ENCODE peak calls at places on chromosomes 5 and 9, in six cellular contexts. One of them, this sample, is unnamed. For H3K4me1, the result is how much of the 10 kb centered on the place peaks cover.

GRCh38 chr5:26940981-26941380 is 97.4 kb downstream of the CDH9 start:
- DNase-seq in stomach: no peak
- DNase-seq in heart left ventricle: no peak
- DNase-seq in psoas muscle: no peak
- DNase-seq in CD4-positive, alpha-beta memory T cell: no peak
- DNase-seq in A549: no peak
- DNase-seq in this sample: no peak

GRCh38 chr9:764986-765385 is 76.5 kb upstream of the DMRT1 start:
- DNase-seq in stomach: no peak
- DNase-seq in heart left ventricle: no peak
- DNase-seq in psoas muscle: no peak
- DNase-seq in CD4-positive, alpha-beta memory T cell: no peak
- DNase-seq in A549: no peak
- DNase-seq in this sample: no peak

GRCh38 chr5:146560205-146560812 is 44.3 kb upstream of the GPR151 start:
- DNase-seq in stomach: no peak
- DNase-seq in heart left ventricle: no peak
- DNase-seq in psoas muscle: no peak
- DNase-seq in CD4-positive, alpha-beta memory T cell: no peak
- DNase-seq in A549: no peak
- DNase-seq in this sample: no peak

GRCh38 chr9:132147839-132148238 is 14.0 kb upstream of the NTNG2 start:
- DNase-seq in stomach: no peak
- DNase-seq in heart left ventricle: no peak
- DNase-seq in psoas muscle: no peak
- DNase-seq in CD4-positive, alpha-beta memory T cell: no peak
- DNase-seq in A549: no peak
- DNase-seq in this sample: no peak

GRCh38 chr9:114805670-114806551 is at the start of gene TNFSF15:
- DNase-seq in stomach: peak
- DNase-seq in heart left ventricle: peak
- DNase-seq in psoas muscle: peak
- DNase-seq in CD4-positive, alpha-beta memory T cell: no peak
- DNase-seq in A549: peak
- DNase-seq in this sample: no peak

GRCh38 chr9:83472764-83473163 is 65.4 kb downstream of the FRMD3 start:
- DNase-seq in stomach: no peak
- DNase-seq in heart left ventricle: no peak
- DNase-seq in psoas muscle: no peak
- DNase-seq in CD4-positive, alpha-beta memory T cell: no peak
- DNase-seq in A549: no peak
- DNase-seq in this sample: no peak

GRCh38 chr5:100902406-100903035 is 561 bp downstream of the ST8SIA4 start:
- DNase-seq in stomach: no peak
- DNase-seq in heart left ventricle: no peak
- DNase-seq in psoas muscle: no peak
- DNase-seq in CD4-positive, alpha-beta memory T cell: peak
- DNase-seq in A549: peak
- DNase-seq in this sample: no peak

GRCh38 chr5:149125386-149125891 is 15.9 kb upstream of the ABLIM3 start:
- DNase-seq in stomach: peak
- DNase-seq in heart left ventricle: no peak
- DNase-seq in psoas muscle: no peak
- DNase-seq in CD4-positive, alpha-beta memory T cell: no peak
- DNase-seq in A549: no peak
- DNase-seq in this sample: no peak

GRCh38 chr5:118952992-118953651 is 35.2 kb downstream of the DTWD2 start:
- DNase-seq in stomach: no peak
- DNase-seq in heart left ventricle: no peak
- DNase-seq in psoas muscle: no peak
- DNase-seq in CD4-positive, alpha-beta memory T cell: no peak
- DNase-seq in A549: no peak
- DNase-seq in this sample: no peak

GRCh38 chr9:134944351-134944802 is 26.7 kb upstream of the FCN1 start:
- DNase-seq in stomach: no peak
- DNase-seq in heart left ventricle: no peak
- DNase-seq in psoas muscle: no peak
- DNase-seq in CD4-positive, alpha-beta memory T cell: no peak
- DNase-seq in A549: no peak
- DNase-seq in this sample: no peak

GRCh38 chr5:62043289-62044274 is 262.4 kb upstream of the KIF2A start:
- DNase-seq in stomach: no peak
- DNase-seq in heart left ventricle: no peak
- DNase-seq in psoas muscle: no peak
- DNase-seq in CD4-positive, alpha-beta memory T cell: no peak
- DNase-seq in A549: no peak
- DNase-seq in this sample: no peak

GRCh38 chr5:109825450-109825849 is 135.7 kb downstream of the MAN2A1 start:
- DNase-seq in stomach: no peak
- DNase-seq in heart left ventricle: no peak
- DNase-seq in psoas muscle: no peak
- DNase-seq in CD4-positive, alpha-beta memory T cell: no peak
- DNase-seq in A549: peak
- DNase-seq in this sample: no peak

GRCh38 chr9:39588056-39588814 is 232.8 kb downstream of the SPATA31A1 start:
- DNase-seq in stomach: no peak
- DNase-seq in heart left ventricle: no peak
- DNase-seq in psoas muscle: no peak
- DNase-seq in CD4-positive, alpha-beta memory T cell: no peak
- DNase-seq in A549: peak
- DNase-seq in this sample: no peak

GRCh38 chr5:38258037-38258318 is 381 bp upstream of the EGFLAM start:
- DNase-seq in stomach: no peak
- DNase-seq in heart left ventricle: no peak
- DNase-seq in psoas muscle: no peak
- DNase-seq in CD4-positive, alpha-beta memory T cell: no peak
- DNase-seq in A549: no peak
- DNase-seq in this sample: no peak

GRCh38 chr5:39024884-39025283 is 49.3 kb downstream of the RICTOR start:
- DNase-seq in stomach: no peak
- DNase-seq in heart left ventricle: no peak
- DNase-seq in psoas muscle: no peak
- DNase-seq in CD4-positive, alpha-beta memory T cell: no peak
- DNase-seq in A549: no peak
- DNase-seq in this sample: no peak

GRCh38 chr5:20109326-20109725 is 121.3 kb upstream of the CDH18 start:
- DNase-seq in stomach: no peak
- DNase-seq in heart left ventricle: no peak
- DNase-seq in psoas muscle: no peak
- DNase-seq in CD4-positive, alpha-beta memory T cell: no peak
- DNase-seq in A549: no peak
- DNase-seq in this sample: no peak

GRCh38 chr9:96057155-96057554 is 181.7 kb downstream of the ERCC6L2 start:
- DNase-seq in stomach: no peak
- DNase-seq in heart left ventricle: no peak
- DNase-seq in psoas muscle: no peak
- DNase-seq in CD4-positive, alpha-beta memory T cell: no peak
- DNase-seq in A549: no peak
- DNase-seq in this sample: no peak

GRCh38 chr5:78669331-78669730 is 20.8 kb upstream of the LHFPL2 start:
- DNase-seq in stomach: no peak
- DNase-seq in heart left ventricle: no peak
- DNase-seq in psoas muscle: no peak
- DNase-seq in CD4-positive, alpha-beta memory T cell: no peak
- DNase-seq in A549: no peak
- DNase-seq in this sample: no peak

GRCh38 chr5:78666041-78666444 is 17.5 kb upstream of the LHFPL2 start:
- DNase-seq in stomach: no peak
- DNase-seq in heart left ventricle: no peak
- DNase-seq in psoas muscle: no peak
- DNase-seq in CD4-positive, alpha-beta memory T cell: no peak
- DNase-seq in A549: peak
- DNase-seq in this sample: no peak

GRCh38 chr5:78665519-78665918 is 16.9 kb upstream of the LHFPL2 start:
- DNase-seq in stomach: no peak
- DNase-seq in heart left ventricle: no peak
- DNase-seq in psoas muscle: no peak
- DNase-seq in CD4-positive, alpha-beta memory T cell: no peak
- DNase-seq in A549: no peak
- DNase-seq in this sample: no peak

GRCh38 chr5:78670870-78671269 is 22.3 kb upstream of the LHFPL2 start:
- DNase-seq in stomach: no peak
- DNase-seq in heart left ventricle: no peak
- DNase-seq in psoas muscle: no peak
- DNase-seq in CD4-positive, alpha-beta memory T cell: no peak
- DNase-seq in A549: no peak
- DNase-seq in this sample: no peak

GRCh38 chr5:78667461-78668103 is 19.0 kb upstream of the LHFPL2 start:
- DNase-seq in stomach: no peak
- DNase-seq in heart left ventricle: no peak
- DNase-seq in psoas muscle: no peak
- DNase-seq in CD4-positive, alpha-beta memory T cell: no peak
- DNase-seq in A549: no peak
- DNase-seq in this sample: no peak
- H3K4me1 ChIP-seq in stomach: under half
- H3K4me1 ChIP-seq in heart left ventricle: under half
- H3K4me1 ChIP-seq in psoas muscle: under half
- H3K4me1 ChIP-seq in CD4-positive, alpha-beta memory T cell: under half
- H3K4me1 ChIP-seq in A549: under half
- H3K4me1 ChIP-seq in this sample: under half

DNA sequence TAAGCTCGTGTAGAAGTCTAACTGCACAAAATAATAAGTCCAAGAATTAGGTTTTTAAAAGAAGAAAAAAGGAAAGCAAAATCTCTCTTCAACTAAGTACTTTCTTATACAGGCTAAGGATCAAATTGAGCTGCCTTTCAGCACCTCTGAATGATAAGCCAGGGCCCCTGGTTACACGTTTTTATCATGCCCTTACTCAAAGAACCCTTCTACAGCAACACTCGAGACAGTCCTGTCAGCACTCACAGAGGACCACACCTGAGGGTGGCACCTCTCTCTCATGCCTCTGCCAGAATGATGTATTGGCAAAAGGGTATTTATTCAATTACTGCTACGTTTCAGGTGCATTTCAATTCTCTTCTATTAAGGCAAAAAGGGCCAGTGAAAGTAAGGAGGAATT is 150.5 kb downstream of the BNC2 start:
- DNase-seq in stomach: no peak
- DNase-seq in heart left ventricle: no peak
- DNase-seq in psoas muscle: no peak
- DNase-seq in CD4-positive, alpha-beta memory T cell: no peak
- DNase-seq in A549: no peak
- DNase-seq in this sample: no peak
- H3K4me1 ChIP-seq in stomach: under half
- H3K4me1 ChIP-seq in heart left ventricle: under half
- H3K4me1 ChIP-seq in psoas muscle: under half
- H3K4me1 ChIP-seq in CD4-positive, alpha-beta memory T cell: under half
- H3K4me1 ChIP-seq in A549: half or more
- H3K4me1 ChIP-seq in this sample: under half

DNA sequence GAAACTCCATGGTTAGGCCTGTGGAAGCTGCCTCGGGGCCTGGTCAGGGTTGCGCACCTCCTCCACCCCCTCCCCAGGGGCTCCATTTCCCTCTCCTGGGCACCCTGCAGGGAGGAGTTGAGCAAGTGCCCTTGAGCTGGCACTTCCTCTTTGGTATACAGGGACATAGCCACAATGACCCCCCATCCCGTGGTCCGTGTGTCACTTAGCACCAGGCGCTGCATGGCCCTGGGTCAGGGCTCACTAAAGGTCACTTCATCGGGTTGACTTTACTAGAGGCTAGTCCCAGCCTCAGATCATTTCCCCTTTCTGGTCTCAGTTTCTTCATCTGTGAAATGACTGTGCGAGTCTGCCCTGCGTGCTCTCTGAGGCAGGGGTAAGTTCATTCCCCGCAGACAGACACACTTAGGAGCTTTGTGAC is 16.1 kb downstream of the CXXC5 start:
- DNase-seq in stomach: no peak
- DNase-seq in heart left ventricle: no peak
- DNase-seq in psoas muscle: peak
- DNase-seq in CD4-positive, alpha-beta memory T cell: no peak
- DNase-seq in A549: no peak
- DNase-seq in this sample: no peak
- H3K4me1 ChIP-seq in stomach: half or more
- H3K4me1 ChIP-seq in heart left ventricle: half or more
- H3K4me1 ChIP-seq in psoas muscle: half or more
- H3K4me1 ChIP-seq in CD4-positive, alpha-beta memory T cell: under half
- H3K4me1 ChIP-seq in A549: half or more
- H3K4me1 ChIP-seq in this sample: under half

DNA sequence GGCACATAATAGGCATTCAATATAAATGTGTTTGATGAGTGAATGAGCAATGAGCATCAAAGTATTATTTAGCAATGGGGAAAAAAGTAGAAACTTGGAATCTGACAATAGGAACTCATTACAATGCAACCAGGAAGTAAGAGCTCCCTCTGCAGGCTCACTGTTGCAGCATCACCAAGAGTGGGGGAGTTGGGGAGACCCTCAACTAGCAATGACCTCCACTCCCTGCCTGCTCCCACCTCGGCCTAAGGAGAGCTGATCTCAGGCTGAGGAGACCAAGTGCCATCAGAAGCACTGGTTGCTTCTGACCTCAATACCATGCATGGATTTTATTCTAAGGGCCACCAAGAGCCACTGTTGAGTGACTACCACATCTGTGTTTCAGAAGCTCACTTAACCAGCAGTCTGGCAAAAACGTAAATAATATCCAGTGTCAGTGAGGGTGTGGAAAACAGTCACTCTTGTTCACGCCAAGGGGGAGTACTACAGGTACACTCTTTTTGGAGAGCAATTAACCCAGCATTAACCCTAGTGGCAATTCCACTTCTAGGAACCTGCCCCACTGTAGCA is 8.0 kb downstream of the VDAC1 start:
- DNase-seq in stomach: no peak
- DNase-seq in heart left ventricle: no peak
- DNase-seq in psoas muscle: no peak
- DNase-seq in CD4-positive, alpha-beta memory T cell: no peak
- DNase-seq in A549: no peak
- DNase-seq in this sample: no peak
- H3K4me1 ChIP-seq in stomach: half or more
- H3K4me1 ChIP-seq in heart left ventricle: half or more
- H3K4me1 ChIP-seq in psoas muscle: half or more
- H3K4me1 ChIP-seq in CD4-positive, alpha-beta memory T cell: half or more
- H3K4me1 ChIP-seq in A549: half or more
- H3K4me1 ChIP-seq in this sample: under half

GRCh38 chr5:95816803-95817202 is 5.7 kb downstream of the GLRX start:
- DNase-seq in stomach: no peak
- DNase-seq in heart left ventricle: no peak
- DNase-seq in psoas muscle: no peak
- DNase-seq in CD4-positive, alpha-beta memory T cell: no peak
- DNase-seq in A549: no peak
- DNase-seq in this sample: no peak

GRCh38 chr5:95817430-95817829 is 5.1 kb downstream of the GLRX start:
- DNase-seq in stomach: no peak
- DNase-seq in heart left ventricle: no peak
- DNase-seq in psoas muscle: peak
- DNase-seq in CD4-positive, alpha-beta memory T cell: peak
- DNase-seq in A549: no peak
- DNase-seq in this sample: peak

GRCh38 chr5:95816341-95816740 is 6.2 kb downstream of the GLRX start:
- DNase-seq in stomach: no peak
- DNase-seq in heart left ventricle: no peak
- DNase-seq in psoas muscle: no peak
- DNase-seq in CD4-positive, alpha-beta memory T cell: no peak
- DNase-seq in A549: no peak
- DNase-seq in this sample: no peak

GRCh38 chr5:95812100-95812472 is 10.4 kb downstream of the GLRX start:
- DNase-seq in stomach: no peak
- DNase-seq in heart left ventricle: no peak
- DNase-seq in psoas muscle: peak
- DNase-seq in CD4-positive, alpha-beta memory T cell: peak
- DNase-seq in A549: no peak
- DNase-seq in this sample: no peak

GRCh38 chr5:95815143-95815729 is 7.3 kb downstream of the GLRX start:
- DNase-seq in stomach: no peak
- DNase-seq in heart left ventricle: no peak
- DNase-seq in psoas muscle: no peak
- DNase-seq in CD4-positive, alpha-beta memory T cell: no peak
- DNase-seq in A549: no peak
- DNase-seq in this sample: no peak
- H3K4me1 ChIP-seq in stomach: half or more
- H3K4me1 ChIP-seq in heart left ventricle: under half
- H3K4me1 ChIP-seq in psoas muscle: half or more
- H3K4me1 ChIP-seq in CD4-positive, alpha-beta memory T cell: half or more
- H3K4me1 ChIP-seq in A549: half or more
- H3K4me1 ChIP-seq in this sample: half or more

This sample was measured in effector memory CD4-positive, alpha-beta T cell.